ENCODE peak calls at places on chromosomes 1 and 21, in eight cellular contexts. S, X, E, G, R, W, K and I are unnamed samples.

GRCh38 chr1:17255336-17255735 is 6.4 kb downstream of the PADI3 start:
- DNase-seq in E (no peak), G (no peak), R (no peak), X (no peak), W (peak), S (no peak), K (no peak), I (no peak)

GRCh38 chr1:119254067-119254720 is 113.7 kb upstream of the WARS2 start:
- DNase-seq in E (no peak), G (no peak), S (no peak), X (no peak), R (no peak), W (no peak), K (no peak), I (no peak)

GRCh38 chr1:155063550-155064108 is at the start of gene EFNA4:
- DNase-seq in W (peak), R (peak), X (peak), G (peak), S (peak), E (peak), K (peak), I (peak)

GRCh38 chr1:58782308-58783089 is 1.3 kb downstream of the JUN start:
- DNase-seq in S (peak), X (peak), E (peak), G (peak), R (peak), K (peak), W (peak), I (peak)

GRCh38 chr1:32180186-32181060 is 948 bp downstream of the TXLNA start:
- DNase-seq in R (peak), E (peak), K (peak), X (peak), G (peak), S (no peak), W (peak), I (peak)

GRCh38 chr1:50110656-50111055 is 1.9 kb downstream of the ELAVL4 start:
- DNase-seq in K (no peak), X (peak), E (no peak), W (no peak), G (no peak), R (no peak), S (no peak), I (no peak)

GRCh38 chr1:174940776-174941175 is 59.0 kb upstream of the CACYBP start:
- DNase-seq in G (no peak), W (no peak), K (no peak), S (no peak), R (no peak), X (no peak), E (no peak), I (no peak)

GRCh38 chr1:177346960-177347359 is 176.2 kb downstream of the BRINP2 start:
- DNase-seq in R (no peak), G (no peak), S (no peak), E (no peak), K (no peak), W (peak), X (no peak), I (no peak)

GRCh38 chr1:98898901-98899300 is 105.8 kb downstream of the PLPPR5 start:
- DNase-seq in W (no peak), K (no peak), R (no peak), E (no peak), G (no peak), S (no peak), X (no peak), I (no peak)

GRCh38 chr1:56820755-56821461 is 1.7 kb upstream of the FYB2 start:
- DNase-seq in S (peak), E (peak), X (peak), K (peak), R (peak), W (peak), G (peak), I (peak)

GRCh38 chr1:56817716-56818463 is 1.3 kb downstream of the FYB2 start:
- DNase-seq in W (no peak), X (no peak), G (no peak), S (no peak), R (no peak), K (no peak), E (no peak), I (no peak)

GRCh38 chr1:56816909-56817308 is 2.3 kb downstream of the FYB2 start:
- DNase-seq in G (no peak), E (no peak), W (no peak), K (no peak), R (no peak), X (no peak), S (no peak), I (no peak)

GRCh38 chr1:56821462-56821797 is 2.2 kb upstream of the FYB2 start:
- DNase-seq in W (no peak), G (no peak), S (no peak), R (no peak), K (no peak), E (peak), X (no peak), I (no peak)

DNA sequence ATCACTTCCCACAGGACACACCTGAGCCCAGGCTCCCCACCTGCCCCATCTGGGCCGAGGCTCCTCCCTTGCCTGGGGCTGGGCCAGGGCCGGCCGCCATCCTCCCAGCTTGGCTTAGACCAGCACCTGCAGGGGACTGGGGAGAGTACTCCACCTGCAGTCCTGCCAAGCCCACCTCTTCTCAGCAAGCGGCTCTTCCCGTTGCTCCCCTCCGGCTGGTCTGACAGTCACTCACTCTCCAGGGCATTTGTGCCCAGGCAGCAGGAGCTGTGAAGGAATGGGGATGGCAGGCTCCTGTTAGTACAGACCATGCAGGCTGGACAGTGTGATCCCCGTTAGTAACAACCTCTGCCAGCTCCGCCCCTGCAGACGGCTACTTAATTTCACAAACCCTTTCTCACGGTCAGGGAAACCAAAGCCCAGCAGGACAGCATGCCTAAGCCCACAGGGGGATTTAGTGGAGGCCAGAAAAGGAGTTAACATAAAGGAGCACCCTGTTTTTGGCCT is at the start of gene FYB2:
- DNase-seq in X (peak), G (no peak), K (no peak), E (no peak), R (peak), W (peak), S (no peak), I (no peak)
- H3K4me3 ChIP-seq in X (peak), G (no peak), K (no peak), E (no peak), R (peak), W (no peak), S (no peak), I (peak)

GRCh38 chr1:241447056-241447649 is 72.4 kb downstream of the FH start:
- DNase-seq in W (no peak), G (no peak), X (no peak), E (peak), S (no peak), K (no peak), R (no peak), I (no peak)
- H3K27ac ChIP-seq in W (no peak), G (no peak), X (no peak), E (no peak), S (no peak), K (no peak), R (no peak), I (no peak)

DNA sequence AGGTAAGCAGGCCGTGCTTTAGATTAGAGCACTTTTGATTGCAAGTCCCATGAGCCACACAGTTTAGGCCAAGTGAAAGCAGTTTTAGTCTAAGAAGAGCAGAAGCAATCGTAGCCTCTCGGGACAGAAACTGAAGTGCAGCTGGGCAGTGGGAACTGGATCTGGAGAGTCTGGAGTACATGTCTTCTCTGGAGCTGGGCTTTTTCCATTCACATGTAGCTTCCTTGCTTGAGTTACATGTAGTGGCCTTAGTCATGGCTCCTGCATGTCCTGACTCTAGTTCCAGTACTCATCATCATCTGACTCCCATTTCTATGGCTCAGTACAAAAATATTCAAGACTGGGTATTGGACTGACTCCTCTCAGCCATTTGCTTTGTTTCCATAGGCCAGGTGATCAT is 16.7 kb downstream of the CAMTA1 start:
- DNase-seq in X (no peak), W (peak), S (no peak), G (no peak), E (peak), K (no peak), R (no peak), I (no peak)
- H3K4me3 ChIP-seq in X (no peak), W (no peak), S (no peak), G (no peak), E (no peak), K (no peak), R (no peak), I (no peak)

DNA sequence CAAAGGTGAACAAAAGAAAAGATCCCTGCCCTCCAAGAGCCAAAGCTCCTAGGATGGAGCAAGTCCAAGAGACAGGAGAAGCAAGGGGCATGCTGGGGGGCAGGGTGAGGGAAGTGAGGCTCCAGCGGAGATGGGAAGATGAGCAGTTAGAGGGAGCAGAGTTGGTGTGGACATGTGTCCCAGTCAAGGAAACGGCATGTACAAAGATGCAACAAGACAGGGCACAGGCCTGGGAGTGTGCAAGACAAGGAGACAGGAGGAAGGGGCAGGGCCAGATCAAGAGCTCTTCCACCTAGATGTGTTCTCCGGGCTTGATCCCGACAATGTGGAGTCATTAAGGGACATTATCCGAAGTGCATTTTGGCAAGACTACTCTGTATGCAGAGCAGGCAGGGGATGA is 82.1 kb downstream of the CAPZB start:
- DNase-seq in G (no peak), E (no peak), X (no peak), K (no peak), R (no peak), W (no peak), S (no peak), I (no peak)
- H3K27ac ChIP-seq in G (no peak), E (no peak), X (no peak), K (peak), R (no peak), W (no peak), S (no peak), I (no peak)

DNA sequence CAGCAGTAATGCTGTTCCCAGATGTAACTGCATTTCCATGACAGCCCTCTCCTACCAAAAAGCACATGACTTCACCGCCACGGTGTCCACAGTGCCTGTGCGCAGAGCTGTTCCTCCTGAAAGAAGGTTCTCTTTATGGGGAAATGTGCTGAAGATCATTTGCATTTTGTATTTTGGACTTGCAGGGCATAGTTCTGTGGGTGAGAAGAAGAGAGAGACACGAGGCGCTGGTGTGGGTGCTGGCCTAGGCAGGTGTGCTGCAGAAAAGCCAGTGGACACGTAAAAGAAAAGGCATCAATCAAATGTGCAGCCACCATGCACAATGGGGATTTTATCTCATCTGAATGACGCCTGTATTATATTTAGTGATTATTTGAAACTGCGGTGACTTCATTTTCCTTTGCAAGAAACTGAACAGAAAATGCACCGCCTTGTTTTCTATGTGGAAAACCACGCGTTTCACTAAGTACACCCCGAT is 21.3 kb downstream of the SLC37A1 start:
- DNase-seq in K (no peak), W (no peak), E (no peak), X (no peak), R (no peak), S (no peak), G (no peak), I (no peak)
- H3K4me3 ChIP-seq in K (no peak), W (no peak), E (no peak), X (no peak), R (no peak), S (no peak), G (no peak), I (peak)

GRCh38 chr1:236922190-236922589 is 82.1 kb downstream of the MT1HL1 start:
- DNase-seq in R (no peak), X (no peak), G (no peak), W (no peak), S (no peak), E (no peak), K (no peak), I (no peak)
- H3K27ac ChIP-seq in R (no peak), X (no peak), G (no peak), W (no peak), S (no peak), E (no peak), K (no peak), I (no peak)

GRCh38 chr1:162724583-162725120 is 65.8 kb upstream of the HSD17B7 start:
- DNase-seq in W (no peak), R (no peak), E (no peak), K (no peak), S (no peak), X (no peak), G (no peak), I (no peak)
- H3K4me3 ChIP-seq in W (no peak), R (no peak), E (no peak), K (no peak), S (no peak), X (no peak), G (no peak), I (no peak)

DNA sequence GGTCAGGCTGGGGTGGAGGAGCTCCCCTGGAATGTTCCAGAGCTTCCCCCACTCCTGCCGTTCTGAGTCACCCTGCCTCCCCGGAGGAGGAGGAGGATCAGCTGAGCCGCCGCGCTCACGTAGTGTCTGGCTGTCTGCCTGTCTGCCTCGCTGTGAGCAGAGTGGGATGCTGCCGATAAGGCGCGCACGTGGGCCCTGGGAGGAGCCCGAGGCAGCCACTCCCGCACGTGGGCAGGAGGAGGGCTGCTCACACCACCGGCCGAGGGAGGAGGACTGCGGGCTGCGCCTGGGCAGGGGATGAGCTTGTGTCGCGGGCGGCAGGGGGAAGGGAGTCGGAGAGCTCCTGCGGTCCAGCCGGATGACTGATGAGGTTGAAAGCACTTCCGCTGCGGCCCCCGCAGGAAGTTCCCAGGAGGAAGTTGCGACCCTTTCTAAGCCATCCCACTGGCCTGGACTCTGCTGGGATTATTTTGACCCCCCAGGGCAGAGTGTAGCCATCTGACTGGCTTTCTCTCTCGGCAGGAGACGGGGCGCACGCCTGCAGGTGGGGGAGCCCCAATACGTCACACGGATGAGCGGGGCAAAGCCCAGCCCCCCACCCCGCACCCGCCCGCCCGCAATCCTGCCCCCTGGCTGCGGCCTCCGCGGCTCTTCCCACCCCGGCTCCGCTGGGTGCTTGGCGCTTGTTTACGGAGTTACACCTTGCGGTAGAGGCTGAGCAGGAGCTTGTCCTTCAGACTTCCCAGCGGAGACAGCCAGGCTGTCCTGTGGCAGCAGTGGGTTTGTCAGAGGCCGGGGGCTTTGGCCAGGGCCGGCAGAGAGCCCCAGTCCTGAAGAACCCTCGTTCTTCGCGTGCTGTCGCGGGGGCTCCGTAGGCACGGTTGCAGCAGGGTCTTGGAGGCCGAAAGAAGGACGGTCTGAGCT is 9.8 kb downstream of the PDXK start:
- DNase-seq in S (peak), R (peak), W (peak), E (peak), G (peak), K (peak), X (peak), I (peak)
- H3K27ac ChIP-seq in S (peak), R (peak), W (peak), E (peak), G (no peak), K (peak), X (no peak), I (peak)

GRCh38 chr1:21570528-21570875 is 61.3 kb downstream of the ALPL start:
- DNase-seq in K (no peak), W (no peak), R (no peak), S (no peak), E (no peak), G (no peak), X (no peak), I (no peak)

GRCh38 chr1:21568809-21569385 is 59.7 kb downstream of the ALPL start:
- DNase-seq in E (no peak), K (no peak), R (no peak), W (no peak), G (peak), S (no peak), X (no peak), I (peak)

GRCh38 chr1:21569820-21570527 is 60.8 kb downstream of the ALPL start:
- DNase-seq in K (no peak), X (no peak), S (no peak), G (peak), R (no peak), W (no peak), E (no peak), I (no peak)

GRCh38 chr1:21567241-21568005 is 58.2 kb downstream of the ALPL start:
- DNase-seq in E (peak), R (no peak), X (no peak), W (no peak), K (no peak), S (no peak), G (peak), I (no peak)

GRCh38 chr1:21568006-21568746 is 59.0 kb downstream of the ALPL start:
- DNase-seq in S (no peak), W (no peak), R (no peak), X (no peak), K (no peak), E (peak), G (peak), I (no peak)
- H3K4me3 ChIP-seq in S (no peak), W (no peak), R (no peak), X (no peak), K (no peak), E (no peak), G (no peak), I (no peak)

DNA sequence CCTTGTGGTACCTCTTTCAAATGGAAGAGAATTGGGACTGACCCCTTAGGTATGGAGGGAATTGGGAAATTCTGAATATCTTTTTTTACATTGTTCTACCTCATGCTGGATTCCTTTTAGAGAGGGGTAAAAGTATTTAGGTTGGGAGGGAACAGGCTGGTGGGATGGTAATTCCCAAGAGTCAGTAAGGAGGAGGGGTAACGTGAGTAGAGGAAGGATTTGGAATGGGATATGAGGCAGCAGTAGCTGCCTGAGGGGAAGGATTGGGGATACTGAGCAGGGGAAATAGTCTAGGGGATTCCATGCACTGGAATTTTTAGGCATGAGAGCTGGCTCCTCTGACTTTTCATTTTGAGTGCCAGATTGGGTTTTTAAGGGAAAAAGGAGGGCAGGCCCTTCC is 3.8 kb upstream of the AADACL3 start:
- DNase-seq in E (no peak), S (no peak), R (no peak), X (no peak), K (no peak), W (no peak), G (no peak), I (no peak)
- H3K27ac ChIP-seq in E (no peak), S (no peak), R (no peak), X (no peak), K (no peak), W (no peak), G (no peak), I (no peak)